ENCODE peak calls at places on chromosomes 13 and 19, in seven cellular contexts. R is Calu3; K is CD8-positive, alpha-beta T cell; I is activated CD4-positive, alpha-beta T cell treated with anti-CD3 and anti-CD28 coated beads, Interleukin-2, amount 10 ng/mL, durations not matched to agents 7 days and 5 days; U is SHP77; Z is hepatic stellate cell; L is transverse colon. G is an unnamed sample.

GRCh38 chr19:10228925-10229324 is 2.2 kb downstream of the S1PR2 start:
- DNase-seq in U (peak), I (peak), Z (peak), K (peak), L (no peak), R (peak), G (peak)

GRCh38 chr13:33554919-33555791 is 262.8 kb upstream of the RFC3 start:
- DNase-seq in R (no peak), L (no peak), U (no peak), K (no peak), I (no peak), Z (no peak), G (no peak)

GRCh38 chr19:10552596-10553053 is 8.9 kb downstream of the ATG4D start:
- DNase-seq in U (no peak), R (no peak), I (no peak), Z (peak), K (no peak), L (no peak), G (no peak)

GRCh38 chr13:74907788-74908187 is 574.2 kb downstream of the TBC1D4 start:
- DNase-seq in R (no peak), I (no peak), Z (no peak), L (no peak), U (no peak), K (no peak), G (no peak)

GRCh38 chr13:44399045-44399444 is 25.4 kb downstream of the SERP2 start:
- DNase-seq in L (no peak), R (no peak), I (no peak), Z (no peak), U (peak), K (no peak), G (no peak)

GRCh38 chr19:31611348-31611877 is 262.2 kb upstream of the TSHZ3 start:
- DNase-seq in K (no peak), R (no peak), U (no peak), Z (no peak), I (no peak), L (no peak), G (no peak)

GRCh38 chr13:44244288-44244687 is 129.3 kb upstream of the SERP2 start:
- DNase-seq in Z (no peak), I (no peak), R (no peak), K (no peak), U (no peak), L (no peak), G (no peak)

GRCh38 chr13:35485451-35485850 is 9.0 kb upstream of the MAB21L1 start:
- DNase-seq in Z (no peak), U (no peak), L (no peak), R (no peak), I (no peak), K (no peak), G (no peak)

GRCh38 chr19:30646806-30647205 is 274.6 kb downstream of the ZNF536 start:
- DNase-seq in U (no peak), R (no peak), L (no peak), Z (no peak), I (no peak), K (no peak), G (no peak)

GRCh38 chr19:47133021-47133471 is 2.4 kb downstream of the SAE1 start:
- DNase-seq in Z (no peak), U (no peak), I (no peak), K (no peak), L (no peak), R (no peak), G (no peak)

GRCh38 chr19:6060600-6061391 is 49.5 kb downstream of the RFX2 start:
- DNase-seq in R (no peak), I (no peak), K (peak), Z (no peak), U (peak), L (no peak), G (no peak)

GRCh38 chr19:58040751-58041525 is 7.1 kb downstream of the ZSCAN1 start:
- DNase-seq in Z (no peak), U (no peak), K (no peak), R (no peak), I (no peak), L (no peak), G (no peak)

GRCh38 chr13:21018220-21018619 is 43.2 kb downstream of the LATS2 start:
- DNase-seq in L (no peak), K (no peak), U (no peak), I (no peak), R (no peak), Z (no peak), G (no peak)

GRCh38 chr13:31012285-31013024 is 80.0 kb downstream of the TEX26 start:
- DNase-seq in I (no peak), L (no peak), R (peak), K (no peak), U (no peak), Z (peak), G (no peak)

GRCh38 chr13:26656919-26657318 is 99.4 kb downstream of the WASF3 start:
- DNase-seq in I (no peak), L (no peak), K (no peak), R (no peak), U (no peak), Z (peak), G (no peak)

GRCh38 chr19:40556953-40557530 is 19.6 kb upstream of the SHKBP1 start:
- DNase-seq in U (no peak), I (no peak), R (no peak), Z (no peak), L (no peak), K (no peak), G (no peak)

G was measured in naive thymus-derived CD4-positive, alpha-beta T cell.